ENCODE peak calls at places on chromosomes 2 and 18, in eight cellular contexts. V is PC-3, G is neural progenitor cell, D is fibroblast of lung, A is Karpas-422, O is GM12878, P is astrocyte, B is OCI-LY7. N is an unnamed sample.

GRCh38 chr2:215612770-215613169 is 176.9 kb upstream of the FN1 start:
- DNase-seq in V (no peak), G (no peak), D (peak; percentile 60), A (no peak), O (no peak), P (peak; percentile 87), B (no peak), N (no peak)

GRCh38 chr2:9370746-9371145 is 52.6 kb downstream of the ITGB1BP1 start:
- DNase-seq in V (no peak), G (no peak), D (no peak), A (no peak), O (no peak), P (no peak), B (no peak), N (no peak)

GRCh38 chr2:233101826-233102225 is 41.7 kb downstream of the INPP5D start:
- DNase-seq in V (no peak), G (no peak), D (no peak), A (no peak), O (no peak), P (no peak), B (peak; percentile 68), N (no peak)

GRCh38 chr2:30655660-30656059 is 151.6 kb downstream of the CAPN13 start:
- DNase-seq in V (no peak), G (no peak), D (peak; percentile 43), A (no peak), O (no peak), P (peak; percentile 93), B (no peak), N (no peak)

GRCh38 chr2:10162586-10163497 is 40.3 kb downstream of the RRM2 start:
- DNase-seq in V (no peak), G (peak; percentile 61), D (no peak), A (peak; percentile 61), O (no peak), P (no peak), B (no peak), N (peak; percentile 63)

GRCh38 chr2:219155054-219155644 is 5.5 kb downstream of the NHEJ1 start:
- DNase-seq in V (peak; percentile 89), G (peak; percentile 91), D (peak; percentile 80), A (peak; percentile 90), O (no peak), P (peak; percentile 17), B (peak; percentile 84), N (no peak)

GRCh38 chr18:42929181-42929580 is 186.3 kb downstream of the RIT2 start:
- DNase-seq in V (no peak), G (no peak), D (no peak), A (no peak), O (no peak), P (peak; percentile 42), B (no peak), N (no peak)

GRCh38 chr2:43343573-43344304 is 117.3 kb upstream of the ZFP36L2 start:
- DNase-seq in V (no peak), G (no peak), D (peak; percentile 93), A (no peak), O (no peak), P (peak; percentile 94), B (no peak), N (no peak)

GRCh38 chr18:48707636-48708296 is 168.9 kb downstream of the CTIF start:
- DNase-seq in V (no peak), G (no peak), D (no peak), A (no peak), O (no peak), P (no peak), B (no peak), N (no peak)

GRCh38 chr2:95575857-95576256 is 15.9 kb upstream of the TRIM43 start:
- DNase-seq in V (no peak), G (no peak), D (no peak), A (no peak), O (no peak), P (no peak), B (no peak), N (no peak)

GRCh38 chr18:22282311-22283235 is 113.2 kb downstream of the GATA6 start:
- DNase-seq in V (peak; percentile 89), G (no peak), D (peak; percentile 92), A (no peak), O (no peak), P (peak; percentile 99), B (no peak), N (peak; percentile 34)

GRCh38 chr18:55786651-55787272 is 198.8 kb upstream of the TCF4 start:
- DNase-seq in V (no peak), G (no peak), D (no peak), A (no peak), O (no peak), P (peak; percentile 77), B (no peak), N (no peak)

GRCh38 chr2:55923091-55923977 is at the start of gene EFEMP1:
- DNase-seq in V (peak; percentile 69), G (peak; percentile 90), D (peak; percentile 68), A (no peak), O (no peak), P (peak; percentile 58), B (no peak), N (peak; percentile 75)
- H3K79me2 ChIP-seq in V (peaks cover 10% of the 10 kb centered on the region), G (no peaks in the 10 kb centered on the region), D (peaks cover 5% of the 10 kb centered on the region), A (no peaks in the 10 kb centered on the region), O (no peaks in the 10 kb centered on the region), P (peaks cover 21% of the 10 kb centered on the region), B (no peaks in the 10 kb centered on the region), N (no peaks in the 10 kb centered on the region)

GRCh38 chr2:168085801-168086361 is 161.5 kb downstream of the STK39 start:
- DNase-seq in V (no peak), G (no peak), D (no peak), A (no peak), O (no peak), P (no peak), B (no peak), N (no peak)
- H3K79me2 ChIP-seq in V (no peaks in the 10 kb centered on the region), G (no peaks in the 10 kb centered on the region), D (no peaks in the 10 kb centered on the region), A (peaks cover 43% of the 10 kb centered on the region), O (no peaks in the 10 kb centered on the region), P (no peaks in the 10 kb centered on the region), B (no peaks in the 10 kb centered on the region), N (no peaks in the 10 kb centered on the region)

DNA sequence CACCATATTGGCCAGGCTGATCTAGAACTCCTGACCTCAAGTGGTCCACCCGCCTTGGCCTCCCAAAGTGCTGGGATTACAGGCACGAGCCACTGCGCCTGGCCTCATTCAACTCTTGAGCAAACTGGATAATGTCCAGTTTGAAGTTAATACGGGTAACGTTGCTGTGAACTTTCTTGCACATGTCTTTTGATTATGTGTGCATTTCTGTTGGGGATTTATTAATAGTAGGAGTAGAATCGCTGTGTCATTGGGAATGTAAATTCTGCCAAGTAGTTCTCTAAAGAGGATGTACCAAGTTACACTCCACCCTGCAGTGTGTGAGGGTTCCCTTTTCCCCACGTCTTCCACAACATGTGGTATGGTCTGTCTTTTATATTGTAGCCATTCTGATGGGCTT is 6.2 kb downstream of the IMPA2 start:
- DNase-seq in V (no peak), G (no peak), D (peak; percentile 70), A (no peak), O (no peak), P (no peak), B (no peak), N (no peak)
- H3K79me2 ChIP-seq in V (peaks cover 67% of the 10 kb centered on the region), G (peaks cover 98% of the 10 kb centered on the region), D (no peaks in the 10 kb centered on the region), A (no peaks in the 10 kb centered on the region), O (no peaks in the 10 kb centered on the region), P (no peaks in the 10 kb centered on the region), B (no peaks in the 10 kb centered on the region), N (peaks cover 26% of the 10 kb centered on the region)

GRCh38 chr2:188974184-188974583 is at the start of gene COL3A1:
- DNase-seq in V (no peak), G (no peak), D (peak; percentile 93), A (no peak), O (no peak), P (peak; percentile 74), B (no peak), N (no peak)
- H3K79me2 ChIP-seq in V (no peaks in the 10 kb centered on the region), G (no peaks in the 10 kb centered on the region), D (peaks cover 53% of the 10 kb centered on the region), A (no peaks in the 10 kb centered on the region), O (no peaks in the 10 kb centered on the region), P (peaks cover 29% of the 10 kb centered on the region), B (no peaks in the 10 kb centered on the region), N (no peaks in the 10 kb centered on the region)

GRCh38 chr2:73994544-73994831 is 9.8 kb downstream of the TET3 start:
- DNase-seq in V (no peak), G (no peak), D (no peak), A (no peak), O (no peak), P (no peak), B (no peak), N (no peak)
- H3K79me2 ChIP-seq in V (peaks cover 100% of the 10 kb centered on the region), G (peaks cover 53% of the 10 kb centered on the region), D (peaks cover 4% of the 10 kb centered on the region), A (peaks cover 56% of the 10 kb centered on the region), O (peaks cover 97% of the 10 kb centered on the region), P (peaks cover 68% of the 10 kb centered on the region), B (peaks cover 55% of the 10 kb centered on the region), N (peaks cover 14% of the 10 kb centered on the region)

DNA sequence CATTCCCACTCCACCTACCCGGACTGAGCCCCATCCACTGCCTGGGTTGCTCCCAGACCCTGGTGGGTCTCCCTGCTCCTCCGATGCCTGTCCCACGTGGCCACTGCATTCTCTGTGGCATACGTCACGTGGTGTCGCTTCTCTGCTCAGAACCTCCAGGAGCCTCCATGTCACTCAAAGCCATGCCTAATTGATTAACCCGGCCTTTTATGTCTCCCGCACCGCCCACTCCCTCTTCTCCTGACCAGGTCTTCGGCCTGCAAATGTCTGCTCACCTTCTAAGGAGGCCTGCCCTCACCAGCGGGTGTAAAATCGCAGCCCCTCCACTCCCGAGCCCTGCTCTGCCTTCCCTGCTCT is 176.6 kb downstream of the HDAC4 start:
- DNase-seq in V (no peak), G (no peak), D (no peak), A (no peak), O (no peak), P (no peak), B (no peak), N (no peak)
- H3K79me2 ChIP-seq in V (no peaks in the 10 kb centered on the region), G (peaks cover 88% of the 10 kb centered on the region), D (peaks cover 5% of the 10 kb centered on the region), A (no peaks in the 10 kb centered on the region), O (no peaks in the 10 kb centered on the region), P (peaks cover 17% of the 10 kb centered on the region), B (no peaks in the 10 kb centered on the region), N (peaks cover 1% of the 10 kb centered on the region)

GRCh38 chr18:74172697-74173433 is 24.5 kb downstream of the TIMM21 start:
- DNase-seq in V (no peak), G (no peak), D (no peak), A (no peak), O (no peak), P (no peak), B (no peak), N (no peak)

GRCh38 chr18:74175658-74176057 is 27.3 kb downstream of the TIMM21 start:
- DNase-seq in V (no peak), G (no peak), D (no peak), A (no peak), O (no peak), P (no peak), B (no peak), N (no peak)

GRCh38 chr18:74171910-74172606 is 23.7 kb downstream of the TIMM21 start:
- DNase-seq in V (no peak), G (no peak), D (peak; percentile 11), A (no peak), O (no peak), P (no peak), B (no peak), N (no peak)

DNA sequence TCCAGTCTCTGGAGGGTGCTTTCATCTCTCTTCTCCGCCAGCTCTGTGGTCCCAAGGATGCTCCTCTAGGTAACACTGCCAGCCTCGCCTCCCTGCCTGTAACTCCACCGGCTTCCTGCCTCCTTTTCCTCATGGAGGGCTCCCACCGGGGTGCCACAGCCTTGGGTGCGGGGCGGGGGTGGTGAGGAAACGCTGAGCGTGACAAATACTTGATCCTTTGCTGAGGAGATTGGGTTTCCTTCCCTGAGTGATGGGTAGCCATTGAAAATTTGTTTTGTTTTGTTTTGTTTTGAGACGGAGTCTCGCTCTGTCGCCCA is 25.1 kb downstream of the TIMM21 start:
- DNase-seq in V (no peak), G (no peak), D (no peak), A (no peak), O (no peak), P (no peak), B (no peak), N (no peak)
- H3K79me2 ChIP-seq in V (no peaks in the 10 kb centered on the region), G (no peaks in the 10 kb centered on the region), D (no peaks in the 10 kb centered on the region), A (no peaks in the 10 kb centered on the region), O (no peaks in the 10 kb centered on the region), P (no peaks in the 10 kb centered on the region), B (no peaks in the 10 kb centered on the region), N (no peaks in the 10 kb centered on the region)

N was measured in H9.